ENCODE peak calls at places on chromosomes 12 and 14, in four cellular contexts. Z is GM12878, M is lower leg skin, T is H54. Y is an unnamed sample.

GRCh38 chr12:5889381-5890047 is 55.5 kb downstream of the ANO2 start:
- DNase-seq in Z (no peak), M (peak; percentile 5), T (no peak), Y (no peak)

GRCh38 chr14:93073833-93074769 is 41.6 kb downstream of the ITPK1 start:
- DNase-seq in Z (no peak), M (no peak), T (no peak), Y (no peak)

GRCh38 chr14:94682061-94682516 is 69.9 kb downstream of the SERPINA3 start:
- DNase-seq in Z (no peak), M (peak; percentile 69), T (no peak), Y (peak; percentile 6)

GRCh38 chr12:117580718-117581062 is 219.3 kb upstream of the NOS1 start:
- DNase-seq in Z (no peak), M (peak; percentile 86), T (no peak), Y (peak; percentile 43)

GRCh38 chr12:106581543-106582263 is 1.1 kb upstream of the RFX4 start:
- DNase-seq in Z (no peak), M (no peak), T (no peak), Y (no peak)

GRCh38 chr14:100323121-100323941 is at the start of gene SLC25A47:
- DNase-seq in Z (no peak), M (no peak), T (no peak), Y (no peak)

GRCh38 chr14:80213602-80214001 is 2.3 kb upstream of the DIO2 start:
- DNase-seq in Z (no peak), M (no peak), T (peak; percentile 7), Y (no peak)

GRCh38 chr12:20282411-20282810 is 85.9 kb upstream of the PDE3A start:
- DNase-seq in Z (no peak), M (no peak), T (no peak), Y (no peak)

GRCh38 chr12:68824597-68825250 is 16.7 kb downstream of the MDM2 start:
- DNase-seq in Z (no peak), M (no peak), T (no peak), Y (no peak)

GRCh38 chr14:66383771-66384170 is 102.4 kb upstream of the CCDC196 start:
- DNase-seq in Z (no peak), M (no peak), T (no peak), Y (no peak)

GRCh38 chr12:58288191-58288590 is 346.8 kb downstream of the ATP23 start:
- DNase-seq in Z (no peak), M (no peak), T (no peak), Y (no peak)

GRCh38 chr14:85187521-85187920 is 342.4 kb upstream of the FLRT2 start:
- DNase-seq in Z (no peak), M (no peak), T (no peak), Y (no peak)

GRCh38 chr12:62802981-62803380 is 132.0 kb downstream of the PPM1H start:
- DNase-seq in Z (no peak), M (no peak), T (no peak), Y (no peak)

GRCh38 chr14:32044454-32044853 is 32.6 kb upstream of the ARHGAP5 start:
- DNase-seq in Z (no peak), M (no peak), T (no peak), Y (no peak)

GRCh38 chr12:46562625-46563228 is 190.2 kb upstream of the SLC38A2 start:
- DNase-seq in Z (no peak), M (no peak), T (no peak), Y (no peak)

GRCh38 chr12:102958073-102958829 is 777 bp downstream of the ASCL1 start:
- DNase-seq in Z (no peak), M (no peak), T (no peak), Y (no peak)

GRCh38 chr14:85587152-85587697 is 57.3 kb downstream of the FLRT2 start:
- DNase-seq in Z (no peak), M (no peak), T (peak; percentile 10), Y (no peak)

DNA sequence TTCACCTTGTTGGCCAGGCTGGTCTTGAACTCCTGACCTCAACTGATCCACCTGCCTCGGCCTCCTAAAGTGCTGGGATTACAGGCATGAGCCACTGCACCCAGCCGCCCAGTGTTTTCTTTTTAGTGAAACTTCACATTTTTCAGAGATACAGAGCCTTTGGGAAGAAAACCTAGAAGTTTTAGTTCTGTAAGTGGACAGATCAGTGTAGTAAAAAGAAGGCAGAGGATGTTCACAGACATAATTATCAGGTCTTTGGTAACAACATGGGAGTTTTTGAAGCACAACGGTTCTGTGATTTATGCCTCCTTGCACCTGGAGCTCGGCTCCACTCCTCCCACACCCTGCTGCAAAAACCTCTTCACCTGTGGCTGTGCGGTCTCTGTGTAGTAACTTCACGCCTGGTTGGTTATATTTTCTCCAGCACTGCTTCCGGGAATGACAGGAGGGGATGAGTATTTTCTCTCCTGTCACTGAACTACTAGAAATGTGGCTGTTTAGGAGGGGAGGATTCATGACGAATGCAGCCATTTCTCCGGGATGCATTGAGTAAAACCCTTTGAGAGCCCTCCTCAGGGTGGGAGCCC is 67.0 kb downstream of the ARF6 start:
- DNase-seq in Z (peak; percentile 76), M (peak; percentile 46), T (no peak), Y (no peak)
- TF ChIP-seq POLR2A in Z (no peak), M (no peak), T (no peak), Y (no peak)

GRCh38 chr12:7923241-7924236 is 12.4 kb downstream of the SLC2A3 start:
- DNase-seq in Z (no peak), M (no peak), T (no peak), Y (no peak)

GRCh38 chr12:7929069-7929792 is 6.8 kb downstream of the SLC2A3 start:
- DNase-seq in Z (no peak), M (no peak), T (no peak), Y (no peak)

GRCh38 chr12:7933255-7933726 is 2.7 kb downstream of the SLC2A3 start:
- DNase-seq in Z (peak; percentile 79), M (peak; percentile 93), T (peak; percentile 76), Y (peak; percentile 62)

DNA sequence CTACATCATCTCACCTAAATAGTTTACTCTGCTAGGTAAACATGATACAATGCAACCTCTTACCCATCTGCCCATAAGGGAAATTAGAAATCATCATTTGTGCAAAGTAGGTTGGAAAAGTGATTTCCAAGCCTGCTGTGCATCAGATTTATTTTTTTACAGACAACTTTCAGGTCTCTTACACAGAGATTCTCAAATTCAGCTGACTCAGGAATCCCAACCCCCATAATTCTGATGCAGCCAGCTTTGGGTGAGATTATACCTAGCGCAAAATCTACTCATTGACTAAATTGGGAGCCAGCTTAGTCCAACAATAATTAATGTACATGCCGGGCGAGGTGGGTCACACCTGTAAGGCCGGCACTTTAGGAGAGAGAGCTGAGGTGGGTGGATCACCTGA is 8.5 kb downstream of the SLC2A3 start:
- DNase-seq in Z (no peak), M (no peak), T (no peak), Y (no peak)
- TF ChIP-seq POLR2A in Z (no peak), M (no peak), T (no peak), Y (no peak)

DNA sequence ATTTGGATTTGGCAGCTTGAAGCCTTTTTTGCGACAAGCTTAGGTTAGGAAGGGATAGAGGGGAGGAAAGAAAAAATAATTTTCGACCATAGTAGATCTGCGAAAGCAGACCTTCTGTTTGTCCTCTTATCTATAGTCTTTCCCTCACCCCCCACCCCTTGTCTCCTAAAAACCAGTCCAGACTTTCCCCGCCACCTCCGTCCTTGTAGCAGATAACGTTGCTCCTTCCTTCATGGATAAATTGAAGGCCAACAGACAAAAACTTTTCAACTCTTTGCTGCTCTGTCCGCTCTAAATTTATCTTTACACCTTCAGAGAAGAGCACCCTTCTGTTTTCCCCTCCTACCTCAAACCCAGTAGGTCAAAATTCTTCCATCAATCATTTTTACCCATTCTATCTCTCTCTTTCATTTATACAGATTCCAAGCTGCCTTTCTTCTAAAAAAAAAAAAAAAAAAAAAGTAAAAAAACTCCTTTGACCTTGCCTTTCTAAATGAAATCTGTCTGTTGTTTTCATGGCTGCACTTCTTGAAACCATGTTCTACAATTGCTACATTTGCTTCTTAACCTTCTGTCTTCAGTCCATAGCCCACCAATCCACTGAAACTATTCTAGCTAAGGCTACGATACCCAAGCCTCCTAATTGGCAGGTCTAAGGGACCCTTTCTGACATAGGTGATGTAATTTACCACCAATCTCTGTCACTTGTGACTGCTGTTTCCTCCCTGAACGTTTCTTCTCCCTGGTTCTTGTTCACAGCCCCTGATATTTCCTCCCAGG is 11.1 kb upstream of the NEMF start:
- DNase-seq in Z (no peak), M (no peak), T (no peak), Y (peak; percentile 25)
- TF ChIP-seq POLR2A in Z (peak; percentile 17), M (no peak), T (no peak), Y (no peak)

GRCh38 chr12:51005671-51006070 is 20.5 kb downstream of the SLC11A2 start:
- DNase-seq in Z (no peak), M (no peak), T (no peak), Y (no peak)

GRCh38 chr12:51008329-51008728 is 17.9 kb downstream of the SLC11A2 start:
- DNase-seq in Z (no peak), M (no peak), T (no peak), Y (no peak)

GRCh38 chr12:51012570-51013236 is 13.5 kb downstream of the SLC11A2 start:
- DNase-seq in Z (no peak), M (no peak), T (no peak), Y (no peak)

GRCh38 chr12:51011960-51012359 is 14.2 kb downstream of the SLC11A2 start:
- DNase-seq in Z (no peak), M (no peak), T (no peak), Y (no peak)

GRCh38 chr12:51009038-51009437 is 17.1 kb downstream of the SLC11A2 start:
- DNase-seq in Z (no peak), M (peak; percentile 95), T (no peak), Y (peak; percentile 72)
- TF ChIP-seq POLR2A in Z (no peak), M (no peak), T (no peak), Y (peak; percentile 10)

DNA sequence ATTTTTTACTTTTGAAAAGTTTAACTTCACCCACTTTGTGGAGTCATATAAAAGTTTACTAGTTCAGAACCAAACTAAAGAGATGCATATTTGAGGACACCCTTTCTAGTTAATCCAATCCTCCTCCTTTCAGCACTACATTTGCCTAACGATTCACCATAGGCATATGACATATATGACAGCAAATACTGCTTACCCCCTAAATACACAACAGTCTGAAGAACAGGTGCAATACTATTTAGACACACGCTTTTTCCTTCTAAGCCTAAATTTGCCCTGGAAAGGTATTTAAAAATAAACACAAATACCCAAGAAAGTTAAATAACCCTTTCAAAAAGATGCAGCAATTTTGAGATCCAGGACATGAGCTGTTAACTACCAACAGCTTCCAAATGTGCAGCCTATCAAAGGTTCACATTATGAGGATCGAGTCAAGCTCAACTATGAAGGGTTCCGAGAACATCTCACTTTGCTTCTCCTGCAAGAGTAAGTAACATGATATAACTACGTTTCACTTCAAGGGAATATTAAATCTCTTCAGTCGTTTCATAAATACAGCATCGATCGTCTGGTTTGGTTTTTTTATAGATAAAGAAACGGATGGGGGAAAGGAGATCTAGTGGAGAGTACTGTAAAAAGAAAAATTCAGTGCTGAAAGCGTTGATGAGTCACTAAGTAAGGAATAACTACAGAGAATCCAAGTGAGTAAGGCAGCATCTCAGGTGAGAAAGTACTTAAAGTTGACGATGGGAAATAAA is 693 bp upstream of the AP4S1 start:
- DNase-seq in Z (no peak), M (no peak), T (no peak), Y (no peak)
- TF ChIP-seq POLR2A in Z (no peak), M (no peak), T (no peak), Y (no peak)

GRCh38 chr14:78417532-78417931 is 247.4 kb downstream of the NRXN3 start:
- DNase-seq in Z (no peak), M (no peak), T (no peak), Y (no peak)

GRCh38 chr14:78412475-78412874 is 242.3 kb downstream of the NRXN3 start:
- DNase-seq in Z (no peak), M (no peak), T (no peak), Y (no peak)

GRCh38 chr14:78414172-78414571 is 244.0 kb downstream of the NRXN3 start:
- DNase-seq in Z (no peak), M (no peak), T (no peak), Y (no peak)
- TF ChIP-seq POLR2A in Z (no peak), M (no peak), T (no peak), Y (no peak)